ENCODE peak calls at places on chromosomes 1 and 21, in five cellular contexts. F is A549, V is IMR-90, R is K562, D is HepG2. B is an unnamed sample.

GRCh38 chr1:71351438-71351837 is 270.6 kb upstream of the ZRANB2 start:
- DNase-seq in F (no peak), D (no peak), V (peak; percentile 81), R (no peak), B (no peak)

GRCh38 chr1:175384546-175384945 is 192.0 kb upstream of the KIAA0040 start:
- DNase-seq in F (no peak), R (no peak), V (no peak), D (no peak), B (no peak)

GRCh38 chr21:39525129-39525528 is 73.4 kb downstream of the SH3BGR start:
- DNase-seq in D (no peak), F (no peak), R (no peak), V (no peak), B (no peak)

GRCh38 chr21:21722736-21723135 is 724.5 kb downstream of the NCAM2 start:
- DNase-seq in V (peak; percentile 11), R (no peak), D (no peak), F (no peak), B (no peak)

GRCh38 chr1:2502661-2503553 is 23.5 kb downstream of the PANK4 start:
- DNase-seq in V (no peak), D (no peak), F (no peak), R (no peak), B (no peak)

GRCh38 chr1:174274884-174275283 is 115.6 kb downstream of the RABGAP1L start:
- DNase-seq in F (no peak), V (peak; percentile 1), D (no peak), R (no peak), B (no peak)

GRCh38 chr1:181104042-181104789 is 15.7 kb downstream of the IER5 start:
- DNase-seq in R (peak; percentile 71), F (peak; percentile 59), D (no peak), V (no peak), B (no peak)

GRCh38 chr1:24702511-24703293 is 42.5 kb upstream of the CLIC4 start:
- DNase-seq in F (peak; percentile 40), V (peak; percentile 89), R (no peak), D (peak; percentile 38), B (no peak)

GRCh38 chr21:28547795-28548194 is 444.9 kb downstream of the LTN1 start:
- DNase-seq in D (no peak), R (no peak), F (no peak), V (no peak), B (no peak)

GRCh38 chr21:14275806-14276205 is 59.8 kb downstream of the RBM11 start:
- DNase-seq in R (no peak), F (no peak), D (no peak), V (no peak), B (no peak)

GRCh38 chr21:14271053-14271452 is 55.1 kb downstream of the RBM11 start:
- DNase-seq in R (peak; percentile 82), D (no peak), V (no peak), F (no peak), B (no peak)

GRCh38 chr21:14270631-14271030 is 54.7 kb downstream of the RBM11 start:
- DNase-seq in F (no peak), D (no peak), V (no peak), R (peak; percentile 55), B (no peak)

DNA sequence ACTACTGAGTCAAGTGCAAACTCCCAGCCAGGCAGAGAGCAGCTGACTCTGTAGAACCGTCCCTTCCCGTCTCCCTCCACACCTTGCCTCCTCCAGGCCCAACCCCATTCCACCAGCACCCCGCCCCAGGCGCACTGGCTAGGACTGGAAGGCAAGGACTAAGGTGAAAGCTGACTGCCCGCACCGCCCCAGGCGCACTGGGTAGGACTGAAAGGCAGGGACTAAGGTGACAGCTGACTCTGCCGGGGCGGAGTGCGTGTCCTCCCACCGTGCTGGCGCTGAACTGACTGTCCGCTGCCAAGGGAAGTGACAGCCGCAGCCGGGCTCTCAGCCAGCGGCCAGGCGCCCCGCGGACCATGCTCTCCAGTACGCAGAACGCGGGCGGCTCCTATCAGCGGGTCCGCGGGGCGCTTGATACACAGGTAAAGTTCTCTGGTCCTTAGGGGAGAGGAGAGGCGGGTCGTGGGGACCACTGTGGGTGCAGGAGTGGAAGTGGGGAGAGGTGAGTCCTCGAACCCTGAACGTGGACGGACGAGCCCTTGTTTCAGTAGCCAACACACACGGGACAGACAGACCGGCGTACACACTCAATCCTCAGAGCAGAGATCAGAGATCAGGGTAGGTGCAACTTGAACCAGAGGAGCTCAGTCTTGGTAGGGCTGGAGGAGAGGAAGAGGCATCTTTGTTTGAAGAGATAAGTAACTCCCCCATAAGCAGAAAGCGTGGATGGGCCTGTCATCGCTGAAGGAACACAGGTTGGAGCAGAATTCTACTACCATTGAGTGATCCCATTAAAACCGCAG is 58.0 kb downstream of the RBM11 start:
- DNase-seq in D (no peak), R (peak; percentile 60), F (no peak), V (no peak), B (no peak)
- TF ChIP-seq POLR2A in D (no peak), R (no peak), F (no peak), V (no peak), B (no peak)

GRCh38 chr1:207672525-207673130 is 27.7 kb downstream of the CR1L start:
- DNase-seq in V (peak; percentile 21), R (peak; percentile 79), D (peak; percentile 24), F (peak; percentile 64), B (no peak)
- TF ChIP-seq MAFK in V (no peak), R (no peak), D (no peak), F (no peak), B (no peak)

GRCh38 chr1:31065310-31066217 is at the start of gene PUM1:
- DNase-seq in V (peak; percentile 96), D (peak; percentile 97), F (peak; percentile 97), R (peak; percentile 96), B (peak; percentile 99)
- TF ChIP-seq POLR2A in V (peak; percentile 95), D (peak; percentile 76), F (peak; percentile 54), R (peak; percentile 98), B (peak; percentile 91)

GRCh38 chr1:43349594-43350306 is 9.0 kb upstream of the CDC20 start:
- DNase-seq in D (no peak), R (no peak), F (no peak), V (peak; percentile 92), B (no peak)
- TF ChIP-seq MAFK in D (no peak), R (no peak), F (no peak), V (no peak), B (no peak)

DNA sequence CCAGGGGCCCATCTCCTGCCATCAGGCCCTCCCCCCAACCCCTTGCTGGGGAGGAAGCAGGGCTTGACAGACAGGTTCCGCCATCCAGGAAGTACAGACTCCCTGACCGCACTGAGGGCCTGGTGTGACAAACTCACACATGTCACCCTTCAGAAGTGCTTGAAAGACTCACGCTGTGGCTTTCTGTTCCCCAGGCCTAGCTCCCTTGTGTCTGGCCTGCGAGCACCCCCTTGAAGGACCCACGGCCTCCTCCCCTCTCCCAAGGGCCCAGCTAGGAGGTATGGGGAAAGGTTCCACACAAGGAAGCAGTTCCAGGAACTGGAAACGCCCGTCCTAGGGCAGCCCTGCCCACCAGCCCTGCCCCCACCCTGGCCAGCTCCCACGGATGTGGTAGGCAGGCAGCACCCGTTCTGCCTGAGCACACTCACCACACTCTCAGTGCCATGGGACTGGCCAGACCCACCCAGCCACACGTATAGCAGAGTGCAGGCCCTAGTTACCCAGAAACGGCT is 26.7 kb downstream of the SLC2A1 start:
- DNase-seq in R (peak; percentile 64), V (no peak), D (no peak), F (peak; percentile 42), B (no peak)
- TF ChIP-seq POLR2A in R (no peak), V (no peak), D (peak; percentile 32), F (no peak), B (no peak)